ENCODE peak calls at places on chromosome 20, in five cellular contexts. F is sigmoid colon, U is suprapubic skin, S is GM06990, G is bronchial epithelial cell. Z is an unnamed sample.

GRCh38 chr20:12012241-12013222 is 94.8 kb downstream of the BTBD3 start:
- DNase-seq in F (no peak), U (no peak), S (no peak), G (peak; percentile 58), Z (peak; percentile 61)

GRCh38 chr20:63957004-63957689 is 931 bp upstream of the UCKL1 start:
- DNase-seq in F (peak; percentile 85), U (no peak), S (peak; percentile 62), G (peak; percentile 60), Z (no peak)

GRCh38 chr20:61979701-61980635 is 85.7 kb downstream of the TAF4 start:
- DNase-seq in F (peak; percentile 54), U (no peak), S (no peak), G (no peak), Z (no peak)

GRCh38 chr20:56393133-56393472 is 658 bp downstream of the CSTF1 start:
- DNase-seq in F (no peak), U (no peak), S (no peak), G (no peak), Z (peak; percentile 13)

GRCh38 chr20:4509825-4510522 is 211.7 kb upstream of the PRND start:
- DNase-seq in F (no peak), U (no peak), S (no peak), G (peak; percentile 39), Z (no peak)

GRCh38 chr20:32474009-32474716 is 111.0 kb downstream of the NOL4L start:
- DNase-seq in F (no peak), U (no peak), S (no peak), G (no peak), Z (no peak)

GRCh38 chr20:4344660-4345059 is 329.3 kb upstream of the RNF24 start:
- DNase-seq in F (no peak), U (no peak), S (no peak), G (no peak), Z (no peak)

GRCh38 chr20:34017610-34018009 is 23.9 kb downstream of the RALY start:
- DNase-seq in F (no peak), U (no peak), S (no peak), G (peak; percentile 95), Z (no peak)

GRCh38 chr20:51037499-51038110 is 14.7 kb upstream of the KCNG1 start:
- DNase-seq in F (no peak), U (no peak), S (no peak), G (no peak), Z (no peak)

GRCh38 chr20:47785321-47785899 is at the start of gene SULF2:
- DNase-seq in F (no peak), U (no peak), S (no peak), G (no peak), Z (no peak)

DNA sequence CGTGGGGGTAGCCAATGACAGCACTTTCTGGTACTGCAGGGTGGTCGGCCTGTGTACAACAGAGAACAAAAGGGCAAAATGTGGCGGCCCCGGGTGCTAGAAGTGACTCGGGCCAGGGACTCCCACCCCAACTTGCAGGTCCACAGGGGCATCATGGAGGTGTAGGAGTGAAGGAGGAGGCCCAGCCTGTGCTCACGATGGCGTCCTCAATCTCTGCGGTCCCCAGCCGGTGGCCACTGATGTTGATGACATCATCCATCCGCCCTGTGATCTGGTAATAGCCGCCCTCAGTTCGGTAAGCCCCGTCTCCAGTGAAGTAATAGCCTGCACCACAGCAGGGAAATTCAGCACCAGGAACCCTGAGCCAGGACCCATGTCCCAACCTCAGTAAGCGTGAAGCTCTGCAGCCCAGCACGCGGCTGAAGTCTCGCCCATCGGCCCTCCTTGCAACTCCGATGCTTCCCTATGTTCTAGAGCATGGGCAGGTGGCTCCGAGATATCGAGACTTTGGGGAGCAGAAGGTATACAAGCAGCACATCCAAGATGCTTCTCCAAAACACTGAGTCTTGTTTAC is 20.2 kb upstream of the APMAP start:
- DNase-seq in F (peak; percentile 53), U (peak; percentile 45), S (no peak), G (no peak), Z (no peak)
- H3K36me3 ChIP-seq in F (peaks cover 97% of the 10 kb centered on the region), U (peaks cover 80% of the 10 kb centered on the region), S (peaks cover 26% of the 10 kb centered on the region), G (no peaks in the 10 kb centered on the region), Z (peaks cover 89% of the 10 kb centered on the region)

DNA sequence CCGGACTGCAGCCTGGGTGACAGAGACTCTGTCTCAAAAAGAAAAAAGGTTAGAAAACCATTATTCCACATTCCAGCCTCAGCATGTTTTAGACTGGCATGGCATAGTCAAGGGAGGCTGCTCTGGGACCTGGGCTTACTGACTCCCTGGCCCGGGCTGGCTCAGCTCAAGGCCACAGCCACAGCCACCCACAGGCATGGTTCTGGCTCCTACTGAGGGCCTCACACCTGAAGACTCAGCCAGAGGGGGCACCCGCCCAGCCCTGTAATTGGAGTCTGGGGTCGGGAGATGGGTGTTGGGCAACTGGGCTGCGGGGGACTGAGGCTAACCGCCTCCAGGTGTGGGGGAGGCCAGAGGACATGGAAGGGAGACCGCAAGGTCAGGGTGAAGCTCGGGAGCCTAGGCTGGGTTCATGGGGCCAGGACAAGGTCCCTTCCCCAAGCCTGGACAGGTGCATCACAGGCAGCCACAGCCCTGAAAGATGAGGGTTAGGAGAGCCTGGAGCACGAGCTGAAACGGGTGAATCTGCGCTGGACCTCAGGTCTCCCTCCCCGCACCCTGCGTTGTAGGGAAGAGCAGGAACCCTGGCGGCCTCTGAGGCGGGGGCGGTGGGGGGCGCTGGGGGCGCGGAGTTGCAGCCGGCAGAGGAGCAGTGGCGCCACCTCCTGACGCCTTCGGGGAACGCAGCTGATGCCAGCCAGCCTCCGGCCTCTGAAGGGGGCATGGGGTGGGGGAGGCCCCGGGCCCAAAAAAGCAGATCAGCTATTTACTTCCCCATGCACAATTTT is 67.7 kb upstream of the SRSF6 start:
- DNase-seq in F (no peak), U (no peak), S (no peak), G (no peak), Z (peak; percentile 10)
- TF ChIP-seq CTCF in F (no peak), U (no peak), S (peak; percentile 54), G (no peak), Z (peak; percentile 54)

DNA sequence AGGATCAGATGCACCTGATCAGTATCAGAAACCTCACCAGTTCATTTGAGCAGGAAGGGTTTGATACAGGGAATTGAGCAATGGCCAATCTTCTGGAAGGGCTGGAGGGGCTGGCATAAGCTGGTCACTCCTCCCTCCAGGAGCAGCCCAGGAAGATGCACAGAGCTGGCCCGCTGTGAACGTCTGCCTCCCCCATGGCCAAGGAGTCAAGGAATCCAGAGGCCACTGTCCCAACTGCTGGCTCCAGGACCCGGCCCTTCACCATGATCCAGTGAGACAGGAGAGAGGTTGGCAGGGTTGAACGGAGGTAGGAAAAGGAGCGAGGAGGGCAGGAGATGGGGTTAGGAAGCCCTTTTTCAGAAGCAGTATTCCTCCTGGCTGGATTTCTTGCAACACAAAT is 113.9 kb upstream of the CST7 start:
- DNase-seq in F (no peak), U (no peak), S (no peak), G (no peak), Z (no peak)
- H3K36me3 ChIP-seq in F (no peaks in the 10 kb centered on the region), U (no peaks in the 10 kb centered on the region), S (no peaks in the 10 kb centered on the region), G (no peaks in the 10 kb centered on the region), Z (no peaks in the 10 kb centered on the region)

DNA sequence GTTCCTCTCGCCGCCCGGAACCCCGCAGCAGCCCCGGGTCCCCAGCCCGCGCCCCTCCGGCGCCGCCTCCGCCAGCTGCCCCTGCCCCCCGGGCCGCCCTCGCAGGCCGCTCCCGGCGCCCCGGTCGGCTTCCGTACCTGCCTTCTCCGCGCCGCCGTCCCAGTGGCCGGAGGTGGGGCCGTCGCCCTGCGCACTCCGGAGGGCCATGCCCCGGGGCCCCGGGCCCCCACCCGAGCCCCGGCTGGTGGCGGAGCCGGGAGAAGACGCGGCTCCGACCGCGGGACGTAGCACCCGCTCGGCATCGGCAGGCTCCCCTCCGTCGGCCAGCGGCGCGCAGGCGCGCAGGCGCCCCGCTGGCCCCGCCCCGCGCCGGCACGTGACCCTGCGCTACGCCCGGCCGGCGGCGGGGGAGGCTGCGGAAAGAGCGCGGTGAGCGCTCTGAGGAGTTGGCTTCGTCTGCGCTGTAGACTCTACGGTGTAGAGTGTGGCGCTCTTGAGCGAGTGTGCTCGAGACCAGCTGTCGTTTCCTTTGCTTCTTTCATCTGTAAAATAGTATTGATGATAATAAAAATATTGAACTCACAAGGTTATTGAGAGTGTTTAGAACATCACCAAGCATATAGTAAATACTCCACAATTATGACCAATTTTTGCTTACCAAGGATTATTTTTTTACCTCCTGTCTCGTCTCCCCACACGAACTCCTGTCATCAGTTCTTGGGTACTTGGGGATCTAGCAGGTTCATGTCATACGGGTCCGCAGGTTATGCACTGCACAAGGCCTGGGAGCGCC is at the start of gene TBC1D20:
- DNase-seq in F (peak; percentile 92), U (peak; percentile 90), S (peak; percentile 91), G (peak; percentile 74), Z (peak; percentile 90)
- TF ChIP-seq CTCF in F (no peak), U (no peak), S (peak; percentile 41), G (peak; percentile 35), Z (peak; percentile 62)